ENCODE peak calls at places on chromosomes 3 and 15, in seven cellular contexts. One of them, this sample, is unnamed.

GRCh38 chr3:32372213-32372490 is 19.5 kb upstream of the CMTM7 start:
- DNase-seq in lower lobe of right lung: no peak
- DNase-seq in HTR-8/SVneo: no peak
- DNase-seq in fibroblast of lung: no peak
- DNase-seq in H54: no peak
- DNase-seq in midbrain: no peak
- DNase-seq in CD8-positive, alpha-beta memory T cell: no peak
- DNase-seq in this sample: no peak

GRCh38 chr15:88648357-88649214 is 9.8 kb downstream of the ISG20 start:
- DNase-seq in midbrain: no peak
- DNase-seq in fibroblast of lung: peak; percentile 22
- DNase-seq in lower lobe of right lung: no peak
- DNase-seq in HTR-8/SVneo: no peak
- DNase-seq in H54: no peak
- DNase-seq in CD8-positive, alpha-beta memory T cell: no peak
- DNase-seq in this sample: peak; percentile 44

GRCh38 chr15:66615846-66616245 is 50.0 kb upstream of the LCTL start:
- DNase-seq in fibroblast of lung: no peak
- DNase-seq in H54: no peak
- DNase-seq in HTR-8/SVneo: no peak
- DNase-seq in lower lobe of right lung: no peak
- DNase-seq in midbrain: no peak
- DNase-seq in CD8-positive, alpha-beta memory T cell: no peak
- DNase-seq in this sample: no peak

GRCh38 chr3:155334897-155335883 is 41.7 kb upstream of the STRIT1 start:
- DNase-seq in HTR-8/SVneo: no peak
- DNase-seq in midbrain: no peak
- DNase-seq in CD8-positive, alpha-beta memory T cell: no peak
- DNase-seq in fibroblast of lung: no peak
- DNase-seq in lower lobe of right lung: no peak
- DNase-seq in H54: no peak
- DNase-seq in this sample: no peak

GRCh38 chr3:15089201-15089600 is 9.7 kb downstream of the RBSN start:
- DNase-seq in CD8-positive, alpha-beta memory T cell: no peak
- DNase-seq in midbrain: no peak
- DNase-seq in fibroblast of lung: no peak
- DNase-seq in HTR-8/SVneo: no peak
- DNase-seq in H54: no peak
- DNase-seq in lower lobe of right lung: no peak
- DNase-seq in this sample: no peak

GRCh38 chr3:16182183-16182582 is 7.7 kb downstream of the GALNT15 start:
- DNase-seq in fibroblast of lung: no peak
- DNase-seq in midbrain: no peak
- DNase-seq in CD8-positive, alpha-beta memory T cell: no peak
- DNase-seq in HTR-8/SVneo: no peak
- DNase-seq in lower lobe of right lung: no peak
- DNase-seq in H54: no peak
- DNase-seq in this sample: no peak

GRCh38 chr3:157147099-157147803 is 12.7 kb downstream of the CCNL1 start:
- DNase-seq in HTR-8/SVneo: no peak
- DNase-seq in fibroblast of lung: no peak
- DNase-seq in H54: no peak
- DNase-seq in CD8-positive, alpha-beta memory T cell: no peak
- DNase-seq in midbrain: no peak
- DNase-seq in lower lobe of right lung: no peak
- DNase-seq in this sample: no peak

GRCh38 chr3:101676219-101676764 is 640 bp downstream of the ZBTB11 start:
- DNase-seq in fibroblast of lung: peak; percentile 95
- DNase-seq in lower lobe of right lung: peak; percentile 96
- DNase-seq in midbrain: no peak
- DNase-seq in H54: peak; percentile 84
- DNase-seq in HTR-8/SVneo: peak; percentile 90
- DNase-seq in CD8-positive, alpha-beta memory T cell: peak; percentile 94
- DNase-seq in this sample: peak; percentile 93

GRCh38 chr3:195908439-195909293 is at the start of gene TNK2:
- DNase-seq in lower lobe of right lung: peak; percentile 71
- DNase-seq in midbrain: no peak
- DNase-seq in fibroblast of lung: no peak
- DNase-seq in CD8-positive, alpha-beta memory T cell: peak; percentile 43
- DNase-seq in HTR-8/SVneo: peak; percentile 18
- DNase-seq in H54: peak; percentile 55
- DNase-seq in this sample: peak; percentile 78

GRCh38 chr3:5264896-5265770 is 77.6 kb downstream of the EDEM1 start:
- DNase-seq in lower lobe of right lung: no peak
- DNase-seq in midbrain: no peak
- DNase-seq in CD8-positive, alpha-beta memory T cell: no peak
- DNase-seq in fibroblast of lung: no peak
- DNase-seq in H54: no peak
- DNase-seq in HTR-8/SVneo: no peak
- DNase-seq in this sample: peak; percentile 28

GRCh38 chr3:184160456-184160855 is 5.3 kb downstream of the DVL3 start:
- DNase-seq in lower lobe of right lung: no peak
- DNase-seq in fibroblast of lung: peak; percentile 53
- DNase-seq in H54: no peak
- DNase-seq in CD8-positive, alpha-beta memory T cell: no peak
- DNase-seq in HTR-8/SVneo: no peak
- DNase-seq in midbrain: no peak
- DNase-seq in this sample: no peak

GRCh38 chr3:85427467-85427866 is 468.7 kb downstream of the CADM2 start:
- DNase-seq in HTR-8/SVneo: no peak
- DNase-seq in CD8-positive, alpha-beta memory T cell: no peak
- DNase-seq in H54: no peak
- DNase-seq in lower lobe of right lung: no peak
- DNase-seq in fibroblast of lung: no peak
- DNase-seq in midbrain: no peak
- DNase-seq in this sample: no peak

GRCh38 chr3:107523361-107524213 is 825 bp downstream of the BBX start:
- DNase-seq in H54: peak; percentile 12
- DNase-seq in midbrain: peak; percentile 81
- DNase-seq in fibroblast of lung: peak; percentile 71
- DNase-seq in lower lobe of right lung: peak; percentile 79
- DNase-seq in CD8-positive, alpha-beta memory T cell: peak; percentile 31
- DNase-seq in HTR-8/SVneo: peak; percentile 15
- DNase-seq in this sample: peak; percentile 69

GRCh38 chr15:93929375-93930094 is 301.8 kb upstream of the MCTP2 start:
- DNase-seq in midbrain: no peak
- DNase-seq in CD8-positive, alpha-beta memory T cell: no peak
- DNase-seq in lower lobe of right lung: no peak
- DNase-seq in HTR-8/SVneo: no peak
- DNase-seq in H54: peak; percentile 10
- DNase-seq in fibroblast of lung: peak; percentile 15
- DNase-seq in this sample: no peak

GRCh38 chr15:72116680-72117447 is 1.1 kb downstream of the MYO9A start:
- DNase-seq in lower lobe of right lung: no peak
- DNase-seq in CD8-positive, alpha-beta memory T cell: no peak
- DNase-seq in fibroblast of lung: peak; percentile 35
- DNase-seq in midbrain: peak; percentile 62
- DNase-seq in HTR-8/SVneo: peak; percentile 35
- DNase-seq in H54: no peak
- DNase-seq in this sample: peak; percentile 23

GRCh38 chr15:90552929-90553211 is 23.1 kb downstream of the CRTC3 start:
- DNase-seq in H54: no peak
- DNase-seq in CD8-positive, alpha-beta memory T cell: no peak
- DNase-seq in midbrain: no peak
- DNase-seq in lower lobe of right lung: no peak
- DNase-seq in fibroblast of lung: no peak
- DNase-seq in HTR-8/SVneo: no peak
- DNase-seq in this sample: no peak

GRCh38 chr3:44323341-44323955 is 15.1 kb upstream of the TCAIM start:
- DNase-seq in fibroblast of lung: peak; percentile 80
- DNase-seq in midbrain: peak; percentile 68
- DNase-seq in CD8-positive, alpha-beta memory T cell: peak; percentile 25
- DNase-seq in H54: no peak
- DNase-seq in HTR-8/SVneo: peak; percentile 44
- DNase-seq in lower lobe of right lung: peak; percentile 52
- DNase-seq in this sample: peak; percentile 11

GRCh38 chr15:64776402-64776786 is 1.0 kb upstream of the RBPMS2 start:
- DNase-seq in H54: no peak
- DNase-seq in HTR-8/SVneo: no peak
- DNase-seq in midbrain: no peak
- DNase-seq in fibroblast of lung: no peak
- DNase-seq in CD8-positive, alpha-beta memory T cell: no peak
- DNase-seq in lower lobe of right lung: no peak
- DNase-seq in this sample: no peak

GRCh38 chr15:72982750-72983149 is 69.5 kb upstream of the NEO1 start:
- DNase-seq in CD8-positive, alpha-beta memory T cell: no peak
- DNase-seq in fibroblast of lung: no peak
- DNase-seq in midbrain: no peak
- DNase-seq in HTR-8/SVneo: no peak
- DNase-seq in H54: no peak
- DNase-seq in lower lobe of right lung: no peak
- DNase-seq in this sample: no peak

GRCh38 chr3:44106761-44107160 is 134.9 kb upstream of the TOPAZ1 start:
- DNase-seq in HTR-8/SVneo: no peak
- DNase-seq in fibroblast of lung: peak; percentile 35
- DNase-seq in CD8-positive, alpha-beta memory T cell: no peak
- DNase-seq in midbrain: peak; percentile 69
- DNase-seq in lower lobe of right lung: no peak
- DNase-seq in H54: no peak
- DNase-seq in this sample: no peak

GRCh38 chr3:42908675-42909074 is 2.7 kb downstream of the ZNF662 start:
- DNase-seq in HTR-8/SVneo: no peak
- DNase-seq in midbrain: no peak
- DNase-seq in fibroblast of lung: no peak
- DNase-seq in CD8-positive, alpha-beta memory T cell: no peak
- DNase-seq in H54: no peak
- DNase-seq in lower lobe of right lung: no peak
- DNase-seq in this sample: no peak

GRCh38 chr15:62606376-62607164 is 436.0 kb upstream of the TPM1 start:
- DNase-seq in H54: peak; percentile 42
- DNase-seq in lower lobe of right lung: no peak
- DNase-seq in HTR-8/SVneo: peak; percentile 85
- DNase-seq in CD8-positive, alpha-beta memory T cell: no peak
- DNase-seq in fibroblast of lung: peak; percentile 98
- DNase-seq in midbrain: no peak
- DNase-seq in this sample: no peak

GRCh38 chr15:99956820-99957641 is 223.8 kb upstream of the LYSMD4 start:
- DNase-seq in fibroblast of lung: no peak
- DNase-seq in H54: no peak
- DNase-seq in CD8-positive, alpha-beta memory T cell: no peak
- DNase-seq in midbrain: no peak
- DNase-seq in HTR-8/SVneo: no peak
- DNase-seq in lower lobe of right lung: no peak
- DNase-seq in this sample: no peak

GRCh38 chr3:101279162-101279561 is 41.2 kb downstream of the IMPG2 start:
- DNase-seq in H54: no peak
- DNase-seq in HTR-8/SVneo: no peak
- DNase-seq in midbrain: no peak
- DNase-seq in fibroblast of lung: no peak
- DNase-seq in CD8-positive, alpha-beta memory T cell: no peak
- DNase-seq in lower lobe of right lung: no peak
- DNase-seq in this sample: no peak

GRCh38 chr15:91559066-91559465 is 294.4 kb upstream of the SLCO3A1 start:
- DNase-seq in lower lobe of right lung: no peak
- DNase-seq in fibroblast of lung: no peak
- DNase-seq in H54: no peak
- DNase-seq in CD8-positive, alpha-beta memory T cell: no peak
- DNase-seq in HTR-8/SVneo: no peak
- DNase-seq in midbrain: peak; percentile 80
- DNase-seq in this sample: no peak

GRCh38 chr3:4828279-4829030 is 150.8 kb upstream of the BHLHE40 start:
- DNase-seq in H54: no peak
- DNase-seq in HTR-8/SVneo: no peak
- DNase-seq in CD8-positive, alpha-beta memory T cell: no peak
- DNase-seq in midbrain: peak; percentile 10
- DNase-seq in fibroblast of lung: peak; percentile 54
- DNase-seq in lower lobe of right lung: peak; percentile 59
- DNase-seq in this sample: no peak

GRCh38 chr3:50296721-50297383 is 2.4 kb downstream of the HYAL3 start:
- DNase-seq in CD8-positive, alpha-beta memory T cell: no peak
- DNase-seq in HTR-8/SVneo: no peak
- DNase-seq in midbrain: no peak
- DNase-seq in H54: no peak
- DNase-seq in fibroblast of lung: no peak
- DNase-seq in lower lobe of right lung: no peak
- DNase-seq in this sample: no peak

GRCh38 chr3:180215866-180216265 is 179.1 kb upstream of the PEX5L start:
- DNase-seq in HTR-8/SVneo: no peak
- DNase-seq in fibroblast of lung: no peak
- DNase-seq in CD8-positive, alpha-beta memory T cell: no peak
- DNase-seq in midbrain: no peak
- DNase-seq in lower lobe of right lung: no peak
- DNase-seq in H54: no peak
- DNase-seq in this sample: no peak

GRCh38 chr3:118607915-118608820 is 426.5 kb downstream of the IGSF11 start:
- DNase-seq in H54: no peak
- DNase-seq in midbrain: no peak
- DNase-seq in CD8-positive, alpha-beta memory T cell: no peak
- DNase-seq in lower lobe of right lung: no peak
- DNase-seq in fibroblast of lung: no peak
- DNase-seq in HTR-8/SVneo: no peak
- DNase-seq in this sample: no peak

GRCh38 chr15:68644088-68644904 is 65.5 kb downstream of the CORO2B start:
- DNase-seq in CD8-positive, alpha-beta memory T cell: no peak
- DNase-seq in lower lobe of right lung: no peak
- DNase-seq in HTR-8/SVneo: no peak
- DNase-seq in H54: peak; percentile 26
- DNase-seq in fibroblast of lung: peak; percentile 89
- DNase-seq in midbrain: no peak
- DNase-seq in this sample: no peak

GRCh38 chr3:168040624-168041208 is 55.0 kb downstream of the GOLIM4 start:
- DNase-seq in HTR-8/SVneo: peak; percentile 11
- DNase-seq in lower lobe of right lung: no peak
- DNase-seq in H54: peak; percentile 5
- DNase-seq in fibroblast of lung: peak; percentile 90
- DNase-seq in CD8-positive, alpha-beta memory T cell: no peak
- DNase-seq in midbrain: peak; percentile 36
- DNase-seq in this sample: peak; percentile 48

GRCh38 chr3:137988152-137988551 is 21.8 kb upstream of the CLDN18 start:
- DNase-seq in lower lobe of right lung: no peak
- DNase-seq in midbrain: no peak
- DNase-seq in HTR-8/SVneo: no peak
- DNase-seq in H54: no peak
- DNase-seq in fibroblast of lung: no peak
- DNase-seq in CD8-positive, alpha-beta memory T cell: no peak
- DNase-seq in this sample: no peak

GRCh38 chr15:57148236-57148635 is 228.1 kb upstream of the CGNL1 start:
- DNase-seq in HTR-8/SVneo: no peak
- DNase-seq in lower lobe of right lung: no peak
- DNase-seq in fibroblast of lung: no peak
- DNase-seq in H54: no peak
- DNase-seq in midbrain: peak; percentile 16
- DNase-seq in CD8-positive, alpha-beta memory T cell: no peak
- DNase-seq in this sample: no peak

GRCh38 chr3:46191730-46192129 is 16.4 kb downstream of the CCR1 start:
- DNase-seq in H54: no peak
- DNase-seq in lower lobe of right lung: no peak
- DNase-seq in fibroblast of lung: no peak
- DNase-seq in CD8-positive, alpha-beta memory T cell: no peak
- DNase-seq in HTR-8/SVneo: no peak
- DNase-seq in midbrain: no peak
- DNase-seq in this sample: no peak

GRCh38 chr3:130894873-130895330 is 1.0 kb downstream of the ATP2C1 start:
- DNase-seq in H54: no peak
- DNase-seq in midbrain: no peak
- DNase-seq in fibroblast of lung: peak; percentile 20
- DNase-seq in HTR-8/SVneo: no peak
- DNase-seq in lower lobe of right lung: no peak
- DNase-seq in CD8-positive, alpha-beta memory T cell: no peak
- DNase-seq in this sample: no peak

GRCh38 chr3:126731044-126731443 is 27.0 kb downstream of the CHCHD6 start:
- DNase-seq in fibroblast of lung: no peak
- DNase-seq in CD8-positive, alpha-beta memory T cell: no peak
- DNase-seq in H54: no peak
- DNase-seq in midbrain: no peak
- DNase-seq in lower lobe of right lung: no peak
- DNase-seq in HTR-8/SVneo: no peak
- DNase-seq in this sample: no peak

GRCh38 chr3:133970916-133971315 is 58.8 kb downstream of the SLCO2A1 start:
- DNase-seq in CD8-positive, alpha-beta memory T cell: no peak
- DNase-seq in midbrain: no peak
- DNase-seq in lower lobe of right lung: no peak
- DNase-seq in fibroblast of lung: no peak
- DNase-seq in H54: no peak
- DNase-seq in HTR-8/SVneo: no peak
- DNase-seq in this sample: no peak

GRCh38 chr15:50676799-50677483 is 9.7 kb downstream of the TRPM7 start:
- DNase-seq in lower lobe of right lung: no peak
- DNase-seq in H54: peak; percentile 14
- DNase-seq in midbrain: no peak
- DNase-seq in CD8-positive, alpha-beta memory T cell: no peak
- DNase-seq in fibroblast of lung: peak; percentile 9
- DNase-seq in HTR-8/SVneo: peak; percentile 26
- DNase-seq in this sample: no peak

This sample was measured in T47D.